ENCODE peak calls at places on chromosomes 7 and 10, in seven cellular contexts. One of them, this sample, is unnamed.
A peak's percentile ranks its signal among the peaks of the same experiment; 100 is the strongest.

GRCh38 chr7:112233048-112233697 is 26.7 kb downstream of the ZNF277 start:
- DNase-seq in HCT116: no peak
- DNase-seq in spleen: no peak
- DNase-seq in CD4-positive, alpha-beta memory T cell: no peak
- DNase-seq in heart right ventricle: no peak
- DNase-seq in tibial artery: no peak
- DNase-seq in ovary: no peak
- DNase-seq in this sample: no peak

GRCh38 chr7:111012799-111013675 is 77.9 kb upstream of the LRRN3 start:
- DNase-seq in heart right ventricle: no peak
- DNase-seq in tibial artery: no peak
- DNase-seq in ovary: no peak
- DNase-seq in CD4-positive, alpha-beta memory T cell: peak; percentile 47
- DNase-seq in spleen: no peak
- DNase-seq in HCT116: no peak
- DNase-seq in this sample: no peak

GRCh38 chr7:92266415-92267241 is 20.9 kb downstream of the ANKIB1 start:
- DNase-seq in spleen: no peak
- DNase-seq in ovary: no peak
- DNase-seq in HCT116: no peak
- DNase-seq in tibial artery: no peak
- DNase-seq in CD4-positive, alpha-beta memory T cell: no peak
- DNase-seq in heart right ventricle: no peak
- DNase-seq in this sample: no peak

GRCh38 chr7:102891693-102892261 is 21.0 kb upstream of the LRRC17 start:
- DNase-seq in spleen: no peak
- DNase-seq in ovary: no peak
- DNase-seq in CD4-positive, alpha-beta memory T cell: no peak
- DNase-seq in heart right ventricle: no peak
- DNase-seq in tibial artery: peak; percentile 78
- DNase-seq in HCT116: no peak
- DNase-seq in this sample: no peak

GRCh38 chr7:3244241-3244814 is 56.7 kb upstream of the SDK1 start:
- DNase-seq in CD4-positive, alpha-beta memory T cell: no peak
- DNase-seq in heart right ventricle: no peak
- DNase-seq in HCT116: peak; percentile 47
- DNase-seq in ovary: no peak
- DNase-seq in tibial artery: no peak
- DNase-seq in spleen: no peak
- DNase-seq in this sample: no peak

GRCh38 chr10:17847586-17848296 is 38.6 kb downstream of the MRC1 start:
- DNase-seq in ovary: no peak
- DNase-seq in spleen: no peak
- DNase-seq in CD4-positive, alpha-beta memory T cell: no peak
- DNase-seq in heart right ventricle: no peak
- DNase-seq in HCT116: no peak
- DNase-seq in tibial artery: no peak
- DNase-seq in this sample: no peak

GRCh38 chr7:156474241-156474743 is 166.3 kb upstream of the RNF32 start:
- DNase-seq in CD4-positive, alpha-beta memory T cell: no peak
- DNase-seq in HCT116: no peak
- DNase-seq in spleen: no peak
- DNase-seq in heart right ventricle: no peak
- DNase-seq in tibial artery: no peak
- DNase-seq in ovary: peak; percentile 42
- DNase-seq in this sample: no peak

GRCh38 chr10:119669975-119670640 is 18.9 kb downstream of the BAG3 start:
- DNase-seq in ovary: no peak
- DNase-seq in heart right ventricle: no peak
- DNase-seq in HCT116: no peak
- DNase-seq in tibial artery: no peak
- DNase-seq in spleen: no peak
- DNase-seq in CD4-positive, alpha-beta memory T cell: no peak
- DNase-seq in this sample: no peak

GRCh38 chr7:87784424-87784823 is 91.7 kb downstream of the SLC25A40 start:
- DNase-seq in tibial artery: no peak
- DNase-seq in spleen: no peak
- DNase-seq in heart right ventricle: no peak
- DNase-seq in ovary: no peak
- DNase-seq in HCT116: no peak
- DNase-seq in CD4-positive, alpha-beta memory T cell: no peak
- DNase-seq in this sample: no peak

GRCh38 chr7:32070406-32071360 is at the start of gene PDE1C:
- DNase-seq in CD4-positive, alpha-beta memory T cell: no peak
- DNase-seq in ovary: peak; percentile 52
- DNase-seq in heart right ventricle: peak; percentile 75
- DNase-seq in spleen: no peak
- DNase-seq in tibial artery: no peak
- DNase-seq in HCT116: no peak
- DNase-seq in this sample: no peak

GRCh38 chr10:91048380-91048779 is 127.5 kb upstream of the ANKRD1 start:
- DNase-seq in tibial artery: no peak
- DNase-seq in heart right ventricle: no peak
- DNase-seq in spleen: no peak
- DNase-seq in ovary: no peak
- DNase-seq in CD4-positive, alpha-beta memory T cell: no peak
- DNase-seq in HCT116: no peak
- DNase-seq in this sample: no peak

GRCh38 chr7:149559711-149560110 is 62.1 kb upstream of the ZNF746 start:
- DNase-seq in spleen: no peak
- DNase-seq in tibial artery: no peak
- DNase-seq in ovary: no peak
- DNase-seq in HCT116: no peak
- DNase-seq in CD4-positive, alpha-beta memory T cell: no peak
- DNase-seq in heart right ventricle: no peak
- DNase-seq in this sample: no peak

GRCh38 chr7:23918856-23919255 is 208.8 kb downstream of the STK31 start:
- DNase-seq in HCT116: no peak
- DNase-seq in tibial artery: no peak
- DNase-seq in heart right ventricle: no peak
- DNase-seq in CD4-positive, alpha-beta memory T cell: no peak
- DNase-seq in spleen: no peak
- DNase-seq in ovary: no peak
- DNase-seq in this sample: no peak

GRCh38 chr7:55567495-55568070 is 4.7 kb downstream of the VOPP1 start:
- DNase-seq in heart right ventricle: no peak
- DNase-seq in CD4-positive, alpha-beta memory T cell: no peak
- DNase-seq in tibial artery: no peak
- DNase-seq in spleen: no peak
- DNase-seq in HCT116: no peak
- DNase-seq in ovary: no peak
- DNase-seq in this sample: no peak

GRCh38 chr10:76403876-76404275 is 972.5 kb downstream of the LRMDA start:
- DNase-seq in HCT116: no peak
- DNase-seq in ovary: no peak
- DNase-seq in CD4-positive, alpha-beta memory T cell: no peak
- DNase-seq in spleen: no peak
- DNase-seq in tibial artery: peak; percentile 82
- DNase-seq in heart right ventricle: no peak
- DNase-seq in this sample: no peak

GRCh38 chr10:55146032-55146431 is 345.0 kb upstream of the PCDH15 start:
- DNase-seq in heart right ventricle: no peak
- DNase-seq in tibial artery: no peak
- DNase-seq in CD4-positive, alpha-beta memory T cell: no peak
- DNase-seq in ovary: no peak
- DNase-seq in HCT116: no peak
- DNase-seq in spleen: no peak
- DNase-seq in this sample: no peak

GRCh38 chr10:55144001-55144400 is 343.0 kb upstream of the PCDH15 start:
- DNase-seq in spleen: no peak
- DNase-seq in tibial artery: no peak
- DNase-seq in ovary: no peak
- DNase-seq in HCT116: no peak
- DNase-seq in CD4-positive, alpha-beta memory T cell: no peak
- DNase-seq in heart right ventricle: no peak
- DNase-seq in this sample: no peak
- H3K4me1 ChIP-seq in spleen: no peaks in the 10 kb centered on the region
- H3K4me1 ChIP-seq in tibial artery: no peaks in the 10 kb centered on the region
- H3K4me1 ChIP-seq in ovary: no peaks in the 10 kb centered on the region
- H3K4me1 ChIP-seq in HCT116: no peaks in the 10 kb centered on the region
- H3K4me1 ChIP-seq in CD4-positive, alpha-beta memory T cell: no peaks in the 10 kb centered on the region
- H3K4me1 ChIP-seq in heart right ventricle: no peaks in the 10 kb centered on the region
- H3K4me1 ChIP-seq in this sample: no peaks in the 10 kb centered on the region

DNA sequence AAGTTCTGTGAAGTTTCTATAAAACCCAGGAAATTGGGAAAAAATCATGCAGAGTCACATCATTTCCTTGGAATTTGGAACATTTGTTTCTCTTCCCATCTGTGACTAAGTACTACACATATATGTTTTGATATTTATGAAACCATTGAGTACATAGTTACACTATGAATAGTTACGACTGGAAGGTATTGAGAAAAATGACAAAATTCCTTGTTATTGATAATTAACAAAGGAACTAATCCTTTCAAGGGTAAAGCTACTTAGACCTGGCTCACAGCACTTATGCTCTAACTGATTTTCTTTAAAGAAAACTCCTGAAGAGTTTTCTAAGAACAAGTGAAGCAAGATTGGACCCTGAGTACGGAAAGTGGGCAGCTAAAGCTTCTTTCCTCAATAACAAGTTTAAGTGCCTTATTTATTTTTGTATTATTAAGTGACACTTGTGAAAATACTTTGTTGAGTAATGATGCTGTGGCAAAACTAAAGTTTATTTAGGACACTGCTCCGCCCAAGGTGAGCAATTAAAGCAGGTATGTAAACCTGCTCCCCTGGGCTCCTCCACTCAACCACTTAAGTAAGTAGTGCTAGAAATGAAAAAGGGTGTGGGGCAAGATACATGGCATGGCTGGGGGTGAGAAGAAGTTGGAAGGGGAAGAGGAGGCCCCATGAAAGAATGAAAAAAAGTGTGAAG is 11.9 kb upstream of the GLCCI1 start:
- DNase-seq in spleen: no peak
- DNase-seq in ovary: no peak
- DNase-seq in HCT116: no peak
- DNase-seq in heart right ventricle: no peak
- DNase-seq in CD4-positive, alpha-beta memory T cell: no peak
- DNase-seq in tibial artery: no peak
- DNase-seq in this sample: no peak
- H3K27ac ChIP-seq in spleen: no peak overlapping the region
- H3K27ac ChIP-seq in ovary: no peak overlapping the region
- H3K27ac ChIP-seq in HCT116: no peak overlapping the region
- H3K27ac ChIP-seq in heart right ventricle: no peak overlapping the region
- H3K27ac ChIP-seq in CD4-positive, alpha-beta memory T cell: no peak overlapping the region
- H3K27ac ChIP-seq in tibial artery: no peak overlapping the region
- H3K27ac ChIP-seq in this sample: no peak overlapping the region

GRCh38 chr7:79137942-79138341 is 315.5 kb downstream of the MAGI2 start:
- DNase-seq in spleen: no peak
- DNase-seq in heart right ventricle: no peak
- DNase-seq in tibial artery: no peak
- DNase-seq in HCT116: no peak
- DNase-seq in CD4-positive, alpha-beta memory T cell: no peak
- DNase-seq in ovary: no peak
- DNase-seq in this sample: no peak

GRCh38 chr7:79141252-79141651 is 312.2 kb downstream of the MAGI2 start:
- DNase-seq in ovary: no peak
- DNase-seq in CD4-positive, alpha-beta memory T cell: no peak
- DNase-seq in tibial artery: no peak
- DNase-seq in heart right ventricle: no peak
- DNase-seq in spleen: no peak
- DNase-seq in HCT116: no peak
- DNase-seq in this sample: no peak

GRCh38 chr7:79142706-79143105 is 310.8 kb downstream of the MAGI2 start:
- DNase-seq in tibial artery: no peak
- DNase-seq in ovary: no peak
- DNase-seq in CD4-positive, alpha-beta memory T cell: no peak
- DNase-seq in heart right ventricle: no peak
- DNase-seq in spleen: no peak
- DNase-seq in HCT116: no peak
- DNase-seq in this sample: no peak
- H3K4me1 ChIP-seq in tibial artery: no peaks in the 10 kb centered on the region
- H3K4me1 ChIP-seq in ovary: no peaks in the 10 kb centered on the region
- H3K4me1 ChIP-seq in CD4-positive, alpha-beta memory T cell: no peaks in the 10 kb centered on the region
- H3K4me1 ChIP-seq in heart right ventricle: peaks cover 11% of the 10 kb centered on the region
- H3K4me1 ChIP-seq in spleen: no peaks in the 10 kb centered on the region
- H3K4me1 ChIP-seq in HCT116: no peaks in the 10 kb centered on the region
- H3K4me1 ChIP-seq in this sample: no peaks in the 10 kb centered on the region

GRCh38 chr10:48580236-48580635 is 24.6 kb downstream of the ARHGAP22 start:
- DNase-seq in tibial artery: no peak
- DNase-seq in HCT116: no peak
- DNase-seq in CD4-positive, alpha-beta memory T cell: no peak
- DNase-seq in spleen: no peak
- DNase-seq in heart right ventricle: no peak
- DNase-seq in ovary: no peak
- DNase-seq in this sample: no peak

GRCh38 chr10:48582970-48583369 is 21.9 kb downstream of the ARHGAP22 start:
- DNase-seq in CD4-positive, alpha-beta memory T cell: no peak
- DNase-seq in HCT116: no peak
- DNase-seq in tibial artery: no peak
- DNase-seq in ovary: no peak
- DNase-seq in spleen: no peak
- DNase-seq in heart right ventricle: peak; percentile 27
- DNase-seq in this sample: peak; percentile 19

GRCh38 chr10:48577158-48577557 is 27.7 kb downstream of the ARHGAP22 start:
- DNase-seq in tibial artery: no peak
- DNase-seq in ovary: no peak
- DNase-seq in heart right ventricle: no peak
- DNase-seq in HCT116: no peak
- DNase-seq in spleen: no peak
- DNase-seq in CD4-positive, alpha-beta memory T cell: no peak
- DNase-seq in this sample: no peak

GRCh38 chr10:48575901-48576300 is 29.0 kb downstream of the ARHGAP22 start:
- DNase-seq in HCT116: no peak
- DNase-seq in spleen: no peak
- DNase-seq in tibial artery: no peak
- DNase-seq in ovary: no peak
- DNase-seq in CD4-positive, alpha-beta memory T cell: no peak
- DNase-seq in heart right ventricle: no peak
- DNase-seq in this sample: no peak

GRCh38 chr10:48579251-48579960 is 25.5 kb downstream of the ARHGAP22 start:
- DNase-seq in HCT116: no peak
- DNase-seq in ovary: no peak
- DNase-seq in heart right ventricle: no peak
- DNase-seq in tibial artery: no peak
- DNase-seq in CD4-positive, alpha-beta memory T cell: no peak
- DNase-seq in spleen: no peak
- DNase-seq in this sample: no peak
- H3K27ac ChIP-seq in HCT116: no peak overlapping the region
- H3K27ac ChIP-seq in ovary: no peak overlapping the region
- H3K27ac ChIP-seq in heart right ventricle: peak overlapping the region; percentile 23
- H3K27ac ChIP-seq in tibial artery: no peak overlapping the region
- H3K27ac ChIP-seq in CD4-positive, alpha-beta memory T cell: no peak overlapping the region
- H3K27ac ChIP-seq in spleen: no peak overlapping the region
- H3K27ac ChIP-seq in this sample: no peak overlapping the region

This sample was measured in tibial nerve.